ENCODE peak calls at places on chromosomes 5 and 9, in eight cellular contexts. X, Q, Z, Y, T, D, L and M are unnamed samples.
A peak's percentile ranks its signal among the peaks of the same experiment; 100 is the strongest.

GRCh38 chr5:94223231-94223630 is 395.2 kb downstream of the KIAA0825 start:
- DNase-seq in X (no peak), Q (no peak), L (no peak), T (no peak), D (peak; percentile 88), Y (no peak), Z (no peak), M (no peak)

GRCh38 chr5:1158647-1159340 is 42.6 kb upstream of the SLC6A19 start:
- DNase-seq in T (no peak), Z (peak; percentile 18), Y (no peak), Q (no peak), X (no peak), L (no peak), D (no peak), M (no peak)

GRCh38 chr9:79812099-79812498 is 240.3 kb downstream of the TLE4 start:
- DNase-seq in Z (no peak), Y (no peak), L (no peak), T (no peak), D (no peak), Q (peak; percentile 46), X (no peak), M (no peak)

GRCh38 chr5:112014771-112015170 is 257.8 kb upstream of the NREP start:
- DNase-seq in Z (no peak), T (no peak), Y (no peak), D (no peak), L (no peak), Q (no peak), X (no peak), M (no peak)

GRCh38 chr5:156641690-156642089 is 208.4 kb upstream of the PPP1R2B start:
- DNase-seq in Q (peak; percentile 56), L (no peak), Z (no peak), T (no peak), Y (no peak), X (no peak), D (no peak), M (no peak)

GRCh38 chr5:166551384-166551783 is 1740.1 kb upstream of the WWC1 start:
- DNase-seq in X (no peak), Z (no peak), L (no peak), T (no peak), Y (no peak), D (no peak), Q (peak; percentile 0), M (no peak)

GRCh38 chr9:134858051-134858841 is 22.4 kb upstream of the FCN2 start:
- DNase-seq in D (no peak), L (peak; percentile 63), X (peak; percentile 57), Q (peak; percentile 68), Z (no peak), T (no peak), Y (no peak), M (no peak)

GRCh38 chr5:134140530-134141201 is 26.2 kb downstream of the TCF7 start:
- DNase-seq in D (peak; percentile 69), T (peak; percentile 53), L (peak; percentile 75), Z (peak; percentile 83), Y (peak; percentile 75), Q (peak; percentile 63), X (no peak), M (peak; percentile 76)

GRCh38 chr9:121620777-121621437 is 30.5 kb upstream of the DAB2IP start:
- DNase-seq in Y (peak; percentile 74), T (no peak), X (no peak), Z (no peak), L (no peak), Q (peak; percentile 10), D (peak; percentile 27), M (peak; percentile 57)

GRCh38 chr5:12022444-12022843 is 118.2 kb upstream of the CTNND2 start:
- DNase-seq in L (no peak), X (no peak), Q (no peak), D (no peak), Y (no peak), T (no peak), Z (no peak), M (no peak)

GRCh38 chr9:93095205-93096130 is 549 bp upstream of the CARD19 start:
- DNase-seq in T (peak; percentile 100), Q (peak; percentile 95), X (peak; percentile 100), Y (peak; percentile 98), L (peak; percentile 100), Z (peak; percentile 100), D (peak; percentile 95), M (peak; percentile 99)

GRCh38 chr5:91595436-91595835 is 212.3 kb upstream of the ARRDC3 start:
- DNase-seq in Y (no peak), Z (no peak), Q (no peak), X (no peak), L (no peak), D (no peak), T (no peak), M (no peak)

GRCh38 chr9:86202338-86202882 is 57.0 kb downstream of the C9orf153 start:
- DNase-seq in Y (peak; percentile 62), X (no peak), T (peak; percentile 26), L (no peak), D (peak; percentile 34), Z (no peak), Q (peak; percentile 40), M (peak; percentile 60)

GRCh38 chr5:13248236-13248635 is 696.3 kb downstream of the DNAH5 start:
- DNase-seq in Y (no peak), L (no peak), D (no peak), Q (peak; percentile 58), Z (no peak), T (no peak), X (no peak), M (no peak)

GRCh38 chr9:37485389-37486255 is at the start of gene POLR1E:
- DNase-seq in Y (peak; percentile 93), T (peak; percentile 97), D (peak; percentile 93), L (peak; percentile 98), X (peak; percentile 97), Z (peak; percentile 98), Q (peak; percentile 90), M (peak; percentile 98)

GRCh38 chr5:65762234-65762633 is 40.2 kb downstream of the NLN start:
- DNase-seq in Z (no peak), Q (peak; percentile 2), Y (no peak), L (no peak), T (no peak), X (no peak), D (no peak), M (no peak)

GRCh38 chr5:108747111-108748009 is at the start of gene FER:
- DNase-seq in Y (peak; percentile 61), Q (peak; percentile 95), Z (no peak), T (peak; percentile 78), L (no peak), D (no peak), X (peak; percentile 71), M (peak; percentile 9)

GRCh38 chr5:170195876-170196275 is 36.9 kb upstream of the C5orf58 start:
- DNase-seq in T (no peak), D (no peak), Z (no peak), Q (no peak), L (no peak), Y (no peak), X (no peak), M (no peak)

GRCh38 chr5:147509041-147509709 is 693 bp downstream of the DPYSL3 start:
- DNase-seq in Y (no peak), L (peak; percentile 69), Q (peak; percentile 25), T (no peak), D (no peak), Z (peak; percentile 66), X (peak; percentile 80), M (no peak)

GRCh38 chr5:14879985-14880589 is 8.5 kb upstream of the ANKH start:
- DNase-seq in Q (peak; percentile 37), Z (no peak), T (no peak), X (no peak), D (no peak), L (no peak), Y (peak; percentile 57), M (no peak)

GRCh38 chr5:36944607-36945225 is 68.1 kb downstream of the NIPBL start:
- DNase-seq in L (no peak), T (peak; percentile 39), Z (no peak), D (peak; percentile 77), X (no peak), Q (peak; percentile 63), Y (peak; percentile 78), M (peak; percentile 74)

GRCh38 chr9:89234186-89234585 is 55.6 kb upstream of the SHC3 start:
- DNase-seq in D (no peak), Z (no peak), L (no peak), T (no peak), X (no peak), Q (no peak), Y (no peak), M (no peak)

GRCh38 chr9:89234636-89235035 is 56.0 kb upstream of the SHC3 start:
- DNase-seq in D (peak; percentile 58), Q (peak; percentile 51), L (no peak), X (no peak), Z (no peak), Y (peak; percentile 67), T (no peak), M (no peak)

GRCh38 chr9:89236955-89237573 is 58.4 kb upstream of the SHC3 start:
- DNase-seq in D (no peak), Z (no peak), X (no peak), Q (no peak), Y (no peak), T (no peak), L (no peak), M (no peak)
- H3K4me3 ChIP-seq in D (no peak overlapping the region), Z (no peak overlapping the region), X (no peak overlapping the region), Q (no peak overlapping the region), Y (no peak overlapping the region), T (no peak overlapping the region), L (no peak overlapping the region), M (no peak overlapping the region)

GRCh38 chr5:35129921-35130485 is 82.3 kb upstream of the AGXT2 start:
- DNase-seq in Y (no peak), X (no peak), D (peak; percentile 95), T (peak; percentile 72), L (no peak), Z (no peak), Q (peak; percentile 93), M (no peak)
- H3K4me3 ChIP-seq in Y (no peak overlapping the region), X (no peak overlapping the region), D (no peak overlapping the region), T (no peak overlapping the region), L (no peak overlapping the region), Z (no peak overlapping the region), Q (no peak overlapping the region), M (no peak overlapping the region)

DNA sequence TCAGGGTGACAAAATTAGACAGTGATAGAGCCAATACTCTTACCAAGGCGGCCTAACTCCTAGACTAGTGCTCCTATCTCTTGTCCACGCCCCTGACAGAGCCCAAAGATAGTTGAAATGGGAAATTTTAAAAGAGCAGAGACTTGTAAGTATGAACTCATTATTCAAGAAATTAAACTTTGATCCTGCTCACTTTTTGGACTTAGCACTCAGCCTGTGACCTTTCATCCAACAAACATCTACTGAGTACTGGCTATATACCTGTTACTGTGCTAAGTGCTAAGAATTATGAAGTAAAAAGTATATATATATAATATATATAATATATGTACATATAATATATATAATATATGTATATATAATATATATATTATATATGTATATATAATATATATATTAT is 1.2 kb downstream of the INVS start:
- DNase-seq in X (no peak), T (no peak), Y (peak; percentile 13), Q (no peak), L (no peak), D (no peak), Z (no peak), M (no peak)
- H3K4me3 ChIP-seq in X (peak overlapping the region; percentile 77), T (no peak overlapping the region), Y (peak overlapping the region; percentile 99), Q (peak overlapping the region; percentile 93), L (peak overlapping the region; percentile 99), D (peak overlapping the region; percentile 100), Z (peak overlapping the region; percentile 62), M (peak overlapping the region; percentile 97)

DNA sequence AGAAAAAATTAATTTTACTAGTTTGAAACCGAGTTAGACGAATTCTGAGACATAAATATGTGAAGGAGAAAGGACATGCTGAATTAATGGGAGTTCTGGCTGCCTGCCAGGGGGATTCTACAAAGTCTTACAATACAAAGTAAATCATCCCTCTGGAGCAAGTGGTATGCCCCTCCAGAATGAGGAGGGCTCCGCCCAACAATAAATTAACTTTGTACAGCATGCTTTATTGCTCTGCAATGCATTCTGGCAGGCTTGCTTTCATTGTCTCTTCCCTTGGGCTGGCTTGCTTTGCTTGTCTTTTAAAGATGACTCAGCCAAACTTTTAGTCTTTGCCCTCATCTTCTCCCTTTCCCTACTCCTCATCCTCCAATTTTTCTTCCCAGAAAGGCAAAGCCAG is 11.7 kb upstream of the PCDHB1 start:
- DNase-seq in Y (no peak), Z (no peak), Q (no peak), T (no peak), L (no peak), X (no peak), D (no peak), M (no peak)
- H3K4me3 ChIP-seq in Y (no peak overlapping the region), Z (no peak overlapping the region), Q (no peak overlapping the region), T (no peak overlapping the region), L (peak overlapping the region; percentile 72), X (no peak overlapping the region), D (no peak overlapping the region), M (no peak overlapping the region)